ENCODE peak calls at places on chromosomes 4 and X, in eight cellular contexts. K is pancreas; X is GM23338; A is neural progenitor cell; T is CD4-positive, alpha-beta T cell; C is adrenal gland; E is PC-3; Y is IMR-90. G is an unnamed sample.
A peak's percentile ranks its signal among the peaks of the same experiment; 100 is the strongest.

GRCh38 chrX:15129412-15129811 is 140.5 kb downstream of the ASB9 start:
- DNase-seq in K (no peak), X (no peak), A (no peak), T (no peak), C (no peak), E (no peak), Y (no peak), G (no peak)

GRCh38 chr4:31984872-31985271 is 1264.7 kb downstream of the PCDH7 start:
- DNase-seq in K (no peak), X (no peak), A (no peak), T (no peak), C (no peak), E (no peak), Y (no peak), G (peak; percentile 64)

GRCh38 chr4:149690726-149691125 is 124.9 kb downstream of the IQCM start:
- DNase-seq in K (no peak), X (peak; percentile 52), A (no peak), T (no peak), C (no peak), E (no peak), Y (no peak), G (no peak)

GRCh38 chr4:174534461-174534860 is 12.2 kb upstream of the HPGD start:
- DNase-seq in K (no peak), X (no peak), A (no peak), T (no peak), C (no peak), E (no peak), Y (no peak), G (no peak)

GRCh38 chrX:130039847-130040246 is 57.4 kb downstream of the BCORL1 start:
- DNase-seq in K (no peak), X (no peak), A (no peak), T (no peak), C (peak; percentile 39), E (no peak), Y (no peak), G (no peak)

GRCh38 chr4:110487873-110488272 is 11.9 kb downstream of the ENPEP start:
- DNase-seq in K (no peak), X (peak; percentile 64), A (no peak), T (no peak), C (no peak), E (peak; percentile 19), Y (no peak), G (peak; percentile 29)

GRCh38 chr4:68141852-68142251 is 12.2 kb upstream of the TMPRSS11F start:
- DNase-seq in K (no peak), X (no peak), A (no peak), T (no peak), C (no peak), E (no peak), Y (no peak), G (no peak)

GRCh38 chr4:102586002-102586643 is 85.0 kb downstream of the NFKB1 start:
- DNase-seq in K (no peak), X (no peak), A (no peak), T (no peak), C (no peak), E (no peak), Y (no peak), G (peak; percentile 57)

GRCh38 chr4:8877780-8878040 is 6.1 kb upstream of the HMX1 start:
- DNase-seq in K (no peak), X (peak; percentile 32), A (peak; percentile 16), T (no peak), C (no peak), E (no peak), Y (no peak), G (no peak)

GRCh38 chr4:8879574-8879973 is 7.9 kb upstream of the HMX1 start:
- DNase-seq in K (no peak), X (no peak), A (no peak), T (no peak), C (no peak), E (no peak), Y (no peak), G (no peak)

GRCh38 chr4:8874896-8875680 is 3.4 kb upstream of the HMX1 start:
- DNase-seq in K (no peak), X (no peak), A (no peak), T (no peak), C (no peak), E (no peak), Y (no peak), G (no peak)

GRCh38 chr4:8874003-8874895 is 2.6 kb upstream of the HMX1 start:
- DNase-seq in K (no peak), X (no peak), A (peak; percentile 24), T (no peak), C (no peak), E (no peak), Y (no peak), G (no peak)

GRCh38 chr4:8876982-8877779 is 5.5 kb upstream of the HMX1 start:
- DNase-seq in K (no peak), X (peak; percentile 61), A (no peak), T (no peak), C (no peak), E (no peak), Y (no peak), G (no peak)
- H3K27me3 ChIP-seq in K (peaks cover 30% of the 10 kb centered on the region), X (peaks cover 94% of the 10 kb centered on the region), A (peaks cover 100% of the 10 kb centered on the region), T (peaks cover 50% of the 10 kb centered on the region), C (peaks cover 51% of the 10 kb centered on the region), E (peaks cover 21% of the 10 kb centered on the region), Y (peaks cover 60% of the 10 kb centered on the region), G (peaks cover 42% of the 10 kb centered on the region)

GRCh38 chr4:154741877-154742851 is 1.6 kb upstream of the LRAT start:
- DNase-seq in K (no peak), X (peak; percentile 84), A (peak; percentile 89), T (no peak), C (no peak), E (no peak), Y (no peak), G (no peak)
- H3K27me3 ChIP-seq in K (no peaks in the 10 kb centered on the region), X (peaks cover 57% of the 10 kb centered on the region), A (peaks cover 85% of the 10 kb centered on the region), T (peaks cover 68% of the 10 kb centered on the region), C (peaks cover 35% of the 10 kb centered on the region), E (no peaks in the 10 kb centered on the region), Y (peaks cover 41% of the 10 kb centered on the region), G (peaks cover 24% of the 10 kb centered on the region)

GRCh38 chr4:7194251-7195137 is 2.2 kb downstream of the SORCS2 start:
- DNase-seq in K (no peak), X (no peak), A (peak; percentile 62), T (no peak), C (no peak), E (peak; percentile 61), Y (no peak), G (no peak)

GRCh38 chr4:7195546-7196282 is 3.4 kb downstream of the SORCS2 start:
- DNase-seq in K (no peak), X (no peak), A (no peak), T (no peak), C (no peak), E (no peak), Y (no peak), G (no peak)

GRCh38 chr4:7196731-7197130 is 4.4 kb downstream of the SORCS2 start:
- DNase-seq in K (no peak), X (no peak), A (no peak), T (no peak), C (no peak), E (peak; percentile 59), Y (no peak), G (no peak)

GRCh38 chr4:7196283-7196651 is 3.9 kb downstream of the SORCS2 start:
- DNase-seq in K (no peak), X (no peak), A (no peak), T (no peak), C (no peak), E (no peak), Y (no peak), G (no peak)

GRCh38 chr4:7195138-7195510 is 2.8 kb downstream of the SORCS2 start:
- DNase-seq in K (no peak), X (no peak), A (no peak), T (no peak), C (no peak), E (no peak), Y (no peak), G (no peak)
- H3K27me3 ChIP-seq in K (peaks cover 22% of the 10 kb centered on the region), X (peaks cover 22% of the 10 kb centered on the region), A (peaks cover 39% of the 10 kb centered on the region), T (peaks cover 53% of the 10 kb centered on the region), C (peaks cover 23% of the 10 kb centered on the region), E (no peaks in the 10 kb centered on the region), Y (peaks cover 59% of the 10 kb centered on the region), G (peaks cover 29% of the 10 kb centered on the region)

GRCh38 chrX:110403436-110403835 is 44.8 kb downstream of the RTL9 start:
- DNase-seq in K (no peak), X (no peak), A (no peak), T (no peak), C (no peak), E (no peak), Y (no peak), G (no peak)
- H3K27me3 ChIP-seq in K (no peaks in the 10 kb centered on the region), X (no peaks in the 10 kb centered on the region), A (no peaks in the 10 kb centered on the region), T (no peaks in the 10 kb centered on the region), C (peaks cover 11% of the 10 kb centered on the region), E (no peaks in the 10 kb centered on the region), Y (no peaks in the 10 kb centered on the region), G (no peaks in the 10 kb centered on the region)

GRCh38 chrX:132662844-132663243 is 174.0 kb upstream of the MBNL3 start:
- DNase-seq in K (no peak), X (no peak), A (no peak), T (no peak), C (no peak), E (no peak), Y (no peak), G (no peak)
- H3K27me3 ChIP-seq in K (peaks cover 10% of the 10 kb centered on the region), X (peaks cover 16% of the 10 kb centered on the region), A (no peaks in the 10 kb centered on the region), T (peaks cover 11% of the 10 kb centered on the region), C (peaks cover 6% of the 10 kb centered on the region), E (no peaks in the 10 kb centered on the region), Y (peaks cover 3% of the 10 kb centered on the region), G (no peaks in the 10 kb centered on the region)

DNA sequence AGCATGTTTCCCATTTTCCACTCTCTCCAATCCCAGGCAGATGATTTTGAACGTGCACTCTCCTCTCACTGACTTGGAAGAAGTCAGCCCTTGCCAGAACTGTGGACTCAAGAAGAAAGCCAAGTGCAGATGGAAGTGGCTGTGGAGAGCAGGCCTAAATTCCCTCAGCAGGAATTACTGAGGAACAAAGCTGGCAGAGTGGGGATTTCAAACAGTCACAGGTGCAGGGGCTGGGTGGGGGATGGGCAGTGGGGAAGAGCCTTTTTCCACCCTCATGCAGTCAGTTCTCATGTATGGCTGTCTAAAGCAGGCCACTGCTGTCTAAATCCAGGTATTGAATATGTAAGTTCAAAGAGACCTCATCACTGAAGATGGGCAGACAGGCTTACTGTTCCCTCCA is 83.5 kb upstream of the PLAC1 start:
- DNase-seq in K (no peak), X (no peak), A (no peak), T (no peak), C (no peak), E (no peak), Y (no peak), G (no peak)
- H3K27me3 ChIP-seq in K (no peaks in the 10 kb centered on the region), X (no peaks in the 10 kb centered on the region), A (no peaks in the 10 kb centered on the region), T (no peaks in the 10 kb centered on the region), C (peaks cover 12% of the 10 kb centered on the region), E (no peaks in the 10 kb centered on the region), Y (peaks cover 3% of the 10 kb centered on the region), G (no peaks in the 10 kb centered on the region)

DNA sequence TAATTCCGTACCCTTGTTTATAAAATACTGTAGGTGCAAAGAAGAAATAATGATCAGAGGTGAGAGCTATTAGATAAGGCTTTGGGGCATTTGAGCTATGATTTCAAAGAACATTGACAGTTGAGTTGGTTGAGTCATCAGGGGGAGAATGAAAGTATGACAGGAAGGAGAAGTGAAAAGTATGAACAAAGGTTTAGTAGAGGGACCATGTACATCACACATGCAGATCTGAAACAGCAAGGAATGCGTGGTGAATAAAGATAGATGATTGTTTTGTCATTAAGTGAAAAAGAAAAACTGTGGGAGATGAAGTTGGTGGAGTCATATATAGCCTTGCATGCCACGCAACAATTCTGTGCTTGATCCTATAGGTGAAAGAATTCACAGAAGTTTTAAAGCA is 163.1 kb downstream of the ARAP2 start:
- DNase-seq in K (no peak), X (no peak), A (no peak), T (no peak), C (no peak), E (no peak), Y (no peak), G (no peak)
- H3K27me3 ChIP-seq in K (no peaks in the 10 kb centered on the region), X (no peaks in the 10 kb centered on the region), A (no peaks in the 10 kb centered on the region), T (no peaks in the 10 kb centered on the region), C (no peaks in the 10 kb centered on the region), E (no peaks in the 10 kb centered on the region), Y (no peaks in the 10 kb centered on the region), G (no peaks in the 10 kb centered on the region)

G was measured in bronchial epithelial cell.